ENCODE peak calls at places on chromosomes 5 and 9, in five cellular contexts. One of them, this sample, is unnamed.

GRCh38 chr9:36960575-36960955 is 73.5 kb downstream of the PAX5 start:
- DNase-seq in OCI-LY7: no peak
- DNase-seq in NCI-H774: no peak
- DNase-seq in M059J: no peak
- DNase-seq in stimulated activated CD4-positive, alpha-beta T cell treated with anti-CD3 and anti-CD28 coated beads, Interleukin-1b, Interleukin-23, amount 100 ng/mL, for 24 hours: no peak
- DNase-seq in this sample: no peak

GRCh38 chr9:110030632-110031031 is 177.3 kb downstream of the C9orf152 start:
- DNase-seq in OCI-LY7: no peak
- DNase-seq in NCI-H774: no peak
- DNase-seq in M059J: peak
- DNase-seq in stimulated activated CD4-positive, alpha-beta T cell treated with anti-CD3 and anti-CD28 coated beads, Interleukin-1b, Interleukin-23, amount 100 ng/mL, for 24 hours: no peak
- DNase-seq in this sample: no peak

GRCh38 chr5:163434410-163434866 is 3.0 kb upstream of the CCNG1 start:
- DNase-seq in OCI-LY7: no peak
- DNase-seq in NCI-H774: no peak
- DNase-seq in M059J: peak
- DNase-seq in stimulated activated CD4-positive, alpha-beta T cell treated with anti-CD3 and anti-CD28 coated beads, Interleukin-1b, Interleukin-23, amount 100 ng/mL, for 24 hours: no peak
- DNase-seq in this sample: peak

GRCh38 chr9:114733814-114734213 is 51.8 kb upstream of the TEX48 start:
- DNase-seq in OCI-LY7: no peak
- DNase-seq in NCI-H774: no peak
- DNase-seq in M059J: peak
- DNase-seq in stimulated activated CD4-positive, alpha-beta T cell treated with anti-CD3 and anti-CD28 coated beads, Interleukin-1b, Interleukin-23, amount 100 ng/mL, for 24 hours: no peak
- DNase-seq in this sample: peak

GRCh38 chr5:83179966-83180365 is 102.6 kb downstream of the XRCC4 start:
- DNase-seq in OCI-LY7: no peak
- DNase-seq in NCI-H774: no peak
- DNase-seq in M059J: peak
- DNase-seq in stimulated activated CD4-positive, alpha-beta T cell treated with anti-CD3 and anti-CD28 coated beads, Interleukin-1b, Interleukin-23, amount 100 ng/mL, for 24 hours: no peak
- DNase-seq in this sample: no peak

GRCh38 chr9:61674465-61674864 is 484.6 kb downstream of the SPATA31A7 start:
- DNase-seq in OCI-LY7: no peak
- DNase-seq in NCI-H774: no peak
- DNase-seq in M059J: no peak
- DNase-seq in stimulated activated CD4-positive, alpha-beta T cell treated with anti-CD3 and anti-CD28 coated beads, Interleukin-1b, Interleukin-23, amount 100 ng/mL, for 24 hours: no peak
- DNase-seq in this sample: no peak

GRCh38 chr5:150208187-150209015 is 18.5 kb downstream of the SLC6A7 start:
- DNase-seq in OCI-LY7: no peak
- DNase-seq in NCI-H774: no peak
- DNase-seq in M059J: peak
- DNase-seq in stimulated activated CD4-positive, alpha-beta T cell treated with anti-CD3 and anti-CD28 coated beads, Interleukin-1b, Interleukin-23, amount 100 ng/mL, for 24 hours: no peak
- DNase-seq in this sample: peak

GRCh38 chr9:83056180-83056579 is 6.8 kb downstream of the RASEF start:
- DNase-seq in OCI-LY7: no peak
- DNase-seq in NCI-H774: no peak
- DNase-seq in M059J: no peak
- DNase-seq in stimulated activated CD4-positive, alpha-beta T cell treated with anti-CD3 and anti-CD28 coated beads, Interleukin-1b, Interleukin-23, amount 100 ng/mL, for 24 hours: no peak
- DNase-seq in this sample: no peak

GRCh38 chr5:119313207-119313606 is 42.6 kb upstream of the TNFAIP8 start:
- DNase-seq in OCI-LY7: no peak
- DNase-seq in NCI-H774: no peak
- DNase-seq in M059J: no peak
- DNase-seq in stimulated activated CD4-positive, alpha-beta T cell treated with anti-CD3 and anti-CD28 coated beads, Interleukin-1b, Interleukin-23, amount 100 ng/mL, for 24 hours: no peak
- DNase-seq in this sample: no peak

GRCh38 chr5:167305591-167306213 is 985.7 kb upstream of the WWC1 start:
- DNase-seq in OCI-LY7: no peak
- DNase-seq in NCI-H774: no peak
- DNase-seq in M059J: no peak
- DNase-seq in stimulated activated CD4-positive, alpha-beta T cell treated with anti-CD3 and anti-CD28 coated beads, Interleukin-1b, Interleukin-23, amount 100 ng/mL, for 24 hours: no peak
- DNase-seq in this sample: no peak

GRCh38 chr5:150628936-150629485 is 11.4 kb upstream of the SYNPO start:
- DNase-seq in OCI-LY7: no peak
- DNase-seq in NCI-H774: no peak
- DNase-seq in M059J: peak
- DNase-seq in stimulated activated CD4-positive, alpha-beta T cell treated with anti-CD3 and anti-CD28 coated beads, Interleukin-1b, Interleukin-23, amount 100 ng/mL, for 24 hours: no peak
- DNase-seq in this sample: no peak

GRCh38 chr5:144822544-144822943 is 651.9 kb downstream of the KCTD16 start:
- DNase-seq in OCI-LY7: no peak
- DNase-seq in NCI-H774: no peak
- DNase-seq in M059J: no peak
- DNase-seq in stimulated activated CD4-positive, alpha-beta T cell treated with anti-CD3 and anti-CD28 coated beads, Interleukin-1b, Interleukin-23, amount 100 ng/mL, for 24 hours: no peak
- DNase-seq in this sample: no peak

GRCh38 chr9:125889122-125889523 is 141.9 kb downstream of the PBX3 start:
- DNase-seq in OCI-LY7: no peak
- DNase-seq in NCI-H774: no peak
- DNase-seq in M059J: peak
- DNase-seq in stimulated activated CD4-positive, alpha-beta T cell treated with anti-CD3 and anti-CD28 coated beads, Interleukin-1b, Interleukin-23, amount 100 ng/mL, for 24 hours: no peak
- DNase-seq in this sample: no peak

GRCh38 chr9:127612993-127613954 is 1.2 kb downstream of the STXBP1 start:
- DNase-seq in OCI-LY7: no peak
- DNase-seq in NCI-H774: peak
- DNase-seq in M059J: peak
- DNase-seq in stimulated activated CD4-positive, alpha-beta T cell treated with anti-CD3 and anti-CD28 coated beads, Interleukin-1b, Interleukin-23, amount 100 ng/mL, for 24 hours: peak
- DNase-seq in this sample: peak

GRCh38 chr5:82092-82491 is 9.9 kb upstream of the PLEKHG4B start:
- DNase-seq in OCI-LY7: no peak
- DNase-seq in NCI-H774: no peak
- DNase-seq in M059J: peak
- DNase-seq in stimulated activated CD4-positive, alpha-beta T cell treated with anti-CD3 and anti-CD28 coated beads, Interleukin-1b, Interleukin-23, amount 100 ng/mL, for 24 hours: no peak
- DNase-seq in this sample: no peak

GRCh38 chr9:126399251-126399650 is 72.6 kb downstream of the MVB12B start:
- DNase-seq in OCI-LY7: no peak
- DNase-seq in NCI-H774: no peak
- DNase-seq in M059J: peak
- DNase-seq in stimulated activated CD4-positive, alpha-beta T cell treated with anti-CD3 and anti-CD28 coated beads, Interleukin-1b, Interleukin-23, amount 100 ng/mL, for 24 hours: no peak
- DNase-seq in this sample: peak

GRCh38 chr5:159442210-159442850 is 112.0 kb upstream of the IL12B start:
- DNase-seq in OCI-LY7: no peak
- DNase-seq in NCI-H774: no peak
- DNase-seq in M059J: no peak
- DNase-seq in stimulated activated CD4-positive, alpha-beta T cell treated with anti-CD3 and anti-CD28 coated beads, Interleukin-1b, Interleukin-23, amount 100 ng/mL, for 24 hours: no peak
- DNase-seq in this sample: peak

This sample was measured in HT1080.